ENCODE peak calls at places on chromosomes 2 and 18, in seven cellular contexts. J is NCI-H1417 treated with DMSO at 0.1 percent for 48 hours, Y is HTR-8/SVneo, G is NCI-H774, D is HEK293T, Q is mammary epithelial cell, S is uterus. Z is an unnamed sample.

GRCh38 chr2:110114801-110115200 is 821 bp downstream of the MALL start:
- DNase-seq in G (no peak), Y (no peak), D (no peak), Q (no peak), J (no peak), S (no peak), Z (no peak)

GRCh38 chr2:2192385-2192957 is 138.6 kb downstream of the MYT1L start:
- DNase-seq in J (no peak), S (no peak), Q (no peak), D (no peak), G (no peak), Y (no peak), Z (no peak)

GRCh38 chr2:25000503-25001328 is 29.0 kb upstream of the DNAJC27 start:
- DNase-seq in G (no peak), Y (no peak), S (no peak), Q (peak), J (no peak), D (no peak), Z (no peak)

GRCh38 chr2:100265226-100265625 is 57.1 kb downstream of the LONRF2 start:
- DNase-seq in G (no peak), J (no peak), Q (no peak), D (no peak), S (no peak), Y (no peak), Z (no peak)

GRCh38 chr2:147456729-147457128 is 388.1 kb upstream of the ACVR2A start:
- DNase-seq in S (no peak), Y (no peak), J (no peak), Q (peak), G (no peak), D (no peak), Z (no peak)

GRCh38 chr2:64225491-64225890 is 81.3 kb upstream of the PELI1 start:
- DNase-seq in J (no peak), Y (no peak), G (no peak), D (no peak), Q (peak), S (no peak), Z (peak)

GRCh38 chr18:62760403-62760734 is 45.0 kb downstream of the PHLPP1 start:
- DNase-seq in Y (no peak), G (no peak), S (no peak), D (no peak), Q (no peak), J (no peak), Z (no peak)

GRCh38 chr2:196823750-196824149 is 14.6 kb upstream of the C2orf66 start:
- DNase-seq in D (no peak), S (no peak), G (no peak), Q (peak), J (no peak), Y (peak), Z (peak)

GRCh38 chr2:158967114-158967730 is 1.2 kb upstream of the TANC1 start:
- DNase-seq in G (no peak), J (no peak), Y (no peak), Q (no peak), D (peak), S (peak), Z (no peak)

GRCh38 chr2:125822746-125823145 is 833.2 kb upstream of the GYPC start:
- DNase-seq in Q (no peak), D (no peak), G (no peak), J (no peak), S (no peak), Y (no peak), Z (peak)

GRCh38 chr2:145329976-145330375 is 810.1 kb upstream of the ZEB2 start:
- DNase-seq in G (no peak), S (no peak), Q (no peak), Y (no peak), D (no peak), J (no peak), Z (no peak)

GRCh38 chr2:100821255-100821912 is 1.4 kb downstream of the NPAS2 start:
- DNase-seq in Q (no peak), Y (no peak), S (no peak), D (no peak), G (no peak), J (no peak), Z (no peak)

GRCh38 chr2:13581471-13581870 is 864.7 kb downstream of the TRIB2 start:
- DNase-seq in G (no peak), Q (no peak), D (no peak), S (no peak), Y (no peak), J (no peak), Z (peak)

GRCh38 chr18:54303408-54303807 is 34.1 kb downstream of the POLI start:
- DNase-seq in G (no peak), J (no peak), Q (no peak), D (no peak), Y (no peak), S (no peak), Z (no peak)

GRCh38 chr2:27664245-27664574 is 521 bp downstream of the SLC4A1AP start:
- DNase-seq in G (no peak), J (no peak), Q (no peak), S (no peak), D (no peak), Y (no peak), Z (no peak)

GRCh38 chr18:25033747-25034471 is 318.1 kb downstream of the ZNF521 start:
- DNase-seq in S (no peak), D (no peak), G (no peak), Y (no peak), J (no peak), Q (peak), Z (no peak)

GRCh38 chr2:59935005-59935404 is 618.4 kb downstream of the BCL11A start:
- DNase-seq in Y (no peak), S (no peak), Q (no peak), D (no peak), J (no peak), G (no peak), Z (no peak)

GRCh38 chr2:173021939-173022371 is 53.7 kb upstream of the MAP3K20 start:
- DNase-seq in Y (peak), S (no peak), Q (peak), D (peak), G (no peak), J (no peak), Z (peak)

GRCh38 chr2:157540102-157540501 is 88.6 kb downstream of the ACVR1C start:
- DNase-seq in J (no peak), G (no peak), Q (no peak), D (no peak), S (no peak), Y (no peak), Z (no peak)

GRCh38 chr2:31987454-31987853 is 23.4 kb downstream of the MEMO1 start:
- DNase-seq in G (no peak), J (no peak), D (no peak), Y (no peak), S (no peak), Q (peak), Z (peak)

GRCh38 chr2:239930378-239930777 is 94.8 kb downstream of the NDUFA10 start:
- DNase-seq in D (no peak), J (no peak), Y (no peak), Q (no peak), S (peak), G (no peak), Z (no peak)

GRCh38 chr2:144553379-144553778 is 33.5 kb upstream of the ZEB2 start:
- DNase-seq in G (no peak), Y (peak), D (peak), Q (peak), S (no peak), J (no peak), Z (peak)

Z was measured in trophoblast cell.